ENCODE peak calls at places on chromosomes 6 and 20, in ten cellular contexts. A is H1, G is spleen, X is right lobe of liver, I is testis, B is A549, L is tibial nerve, Q is stomach, S is heart left ventricle, J is breast epithelium. N is an unnamed sample.

GRCh38 chr20:29878281-29878741 is 1379.2 kb upstream of the DEFB115 start:
- DNase-seq in A (no peak), G (peak; percentile 77), X (peak; percentile 57), I (peak; percentile 69), B (peak; percentile 55), L (no peak), Q (peak; percentile 26), S (peak; percentile 62), J (peak; percentile 52), N (peak; percentile 94)

GRCh38 chr6:88047510-88048150 is at the start of gene SPACA1:
- DNase-seq in A (no peak), G (peak; percentile 58), X (no peak), I (peak; percentile 61), B (no peak), L (no peak), Q (no peak), S (no peak), J (no peak), N (no peak)

GRCh38 chr6:111605100-111605748 is 454 bp downstream of the TRAF3IP2 start:
- DNase-seq in A (peak; percentile 67), G (peak; percentile 85), X (peak; percentile 62), I (peak; percentile 75), B (peak; percentile 31), L (peak; percentile 50), Q (peak; percentile 53), S (peak; percentile 83), J (peak; percentile 59), N (peak; percentile 95)

GRCh38 chr6:960356-960755 is 267.4 kb upstream of the EXOC2 start:
- DNase-seq in A (no peak), G (no peak), X (no peak), I (no peak), B (no peak), L (no peak), Q (no peak), S (no peak), J (no peak), N (no peak)

GRCh38 chr6:114049367-114049966 is 78.5 kb upstream of the HDAC2 start:
- DNase-seq in A (no peak), G (no peak), X (no peak), I (no peak), B (no peak), L (no peak), Q (no peak), S (no peak), J (no peak), N (no peak)

GRCh38 chr20:62735331-62735821 is 26.7 kb downstream of the NTSR1 start:
- DNase-seq in A (no peak), G (no peak), X (no peak), I (no peak), B (no peak), L (no peak), Q (no peak), S (no peak), J (peak; percentile 41), N (no peak)

GRCh38 chr6:118860880-118861279 is 33.1 kb upstream of the ASF1A start:
- DNase-seq in A (no peak), G (no peak), X (no peak), I (no peak), B (no peak), L (no peak), Q (no peak), S (peak; percentile 50), J (no peak), N (no peak)

GRCh38 chr6:168032383-168032760 is 34.9 kb downstream of the KIF25 start:
- DNase-seq in A (no peak), G (peak; percentile 23), X (no peak), I (no peak), B (no peak), L (no peak), Q (no peak), S (no peak), J (no peak), N (peak; percentile 80)

GRCh38 chr6:7301702-7302101 is 11.3 kb downstream of the SSR1 start:
- DNase-seq in A (no peak), G (no peak), X (no peak), I (no peak), B (no peak), L (no peak), Q (no peak), S (no peak), J (no peak), N (no peak)

GRCh38 chr6:153959281-153959680 is 79.8 kb upstream of the OPRM1 start:
- DNase-seq in A (no peak), G (no peak), X (no peak), I (no peak), B (no peak), L (no peak), Q (no peak), S (no peak), J (no peak), N (no peak)

GRCh38 chr6:12132351-12133222 is 120.5 kb downstream of the HIVEP1 start:
- DNase-seq in A (no peak), G (no peak), X (no peak), I (no peak), B (no peak), L (no peak), Q (no peak), S (no peak), J (no peak), N (no peak)

GRCh38 chr6:160895562-160895961 is 96.0 kb upstream of the MAP3K4 start:
- DNase-seq in A (no peak), G (no peak), X (no peak), I (no peak), B (no peak), L (no peak), Q (no peak), S (no peak), J (no peak), N (no peak)

GRCh38 chr6:134063121-134063965 is 10.9 kb upstream of the SLC2A12 start:
- DNase-seq in A (no peak), G (no peak), X (no peak), I (no peak), B (no peak), L (no peak), Q (no peak), S (no peak), J (no peak), N (no peak)

DNA sequence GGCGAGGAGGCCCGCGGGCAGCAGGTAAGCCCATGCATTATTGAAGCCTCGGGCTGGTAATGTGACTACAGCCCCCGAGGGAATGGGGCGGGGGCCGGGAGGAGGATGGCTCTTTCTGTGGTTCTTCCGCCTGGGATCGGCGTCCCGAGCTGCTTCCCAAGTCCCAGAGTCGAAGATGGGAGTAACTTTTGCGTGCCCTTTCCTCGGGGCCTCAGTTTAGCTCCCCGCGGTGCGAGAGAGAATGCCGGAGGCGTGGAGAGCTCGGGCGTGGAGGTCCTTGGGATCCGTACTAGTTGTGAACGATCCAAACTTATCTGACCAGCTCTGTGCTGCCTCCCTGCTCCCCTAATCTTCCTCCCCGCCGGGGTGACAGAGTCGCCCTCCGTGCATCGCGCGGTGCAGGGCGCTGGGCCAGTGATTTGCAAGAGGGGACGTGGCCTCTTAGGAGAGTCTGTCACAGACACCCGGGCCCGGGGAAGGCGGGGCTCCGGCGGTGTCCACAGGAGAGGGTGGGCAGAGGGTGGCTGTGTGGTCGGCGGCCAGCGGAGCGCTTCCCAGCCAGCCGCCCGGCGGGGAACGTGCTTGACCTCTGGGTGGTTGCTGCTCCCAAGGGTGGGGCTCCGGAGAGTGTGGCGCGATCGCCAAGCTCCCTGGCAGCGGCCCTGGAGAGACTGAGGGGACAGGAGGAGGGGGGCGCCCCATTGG is 815 bp downstream of the UTRN start:
- DNase-seq in A (peak; percentile 69), G (peak; percentile 92), X (peak; percentile 92), I (peak; percentile 74), B (peak; percentile 40), L (peak; percentile 57), Q (peak; percentile 74), S (peak; percentile 91), J (peak; percentile 61), N (peak; percentile 93)
- TF ChIP-seq POLR2A in A (no peak), G (peak; percentile 6), X (peak; percentile 59), I (no peak), B (no peak), L (no peak), Q (no peak), S (no peak), J (no peak), N (peak; percentile 43)

GRCh38 chr6:89117285-89118108 is at the start of gene SRSF12:
- DNase-seq in A (peak; percentile 80), G (peak; percentile 90), X (peak; percentile 65), I (peak; percentile 41), B (peak; percentile 50), L (no peak), Q (peak; percentile 48), S (peak; percentile 74), J (no peak), N (no peak)
- H3K27ac ChIP-seq in A (no peak within 1 kb of the TSS), G (no peak within 1 kb of the TSS), X (peak within 1 kb of the TSS; percentile 4), I (peak within 1 kb of the TSS; percentile 65), B (peak within 1 kb of the TSS; percentile 87), L (peak within 1 kb of the TSS; percentile 66), Q (peak within 1 kb of the TSS; percentile 3), S (no peak within 1 kb of the TSS), J (peak within 1 kb of the TSS; percentile 15), N (peak within 1 kb of the TSS; percentile 66)

GRCh38 chr6:116256694-116257093 is 2.8 kb upstream of the TSPYL4 start:
- DNase-seq in A (no peak), G (no peak), X (no peak), I (no peak), B (no peak), L (no peak), Q (no peak), S (no peak), J (no peak), N (no peak)

GRCh38 chr6:116255246-116255800 is 1.4 kb upstream of the TSPYL4 start:
- DNase-seq in A (no peak), G (no peak), X (no peak), I (peak; percentile 38), B (no peak), L (no peak), Q (no peak), S (no peak), J (no peak), N (no peak)

GRCh38 chr6:116253188-116253504 is 729 bp downstream of the TSPYL4 start:
- DNase-seq in A (no peak), G (no peak), X (no peak), I (no peak), B (no peak), L (no peak), Q (no peak), S (no peak), J (no peak), N (no peak)

GRCh38 chr6:116253505-116254296 is at the start of gene TSPYL4:
- DNase-seq in A (peak; percentile 92), G (peak; percentile 97), X (peak; percentile 97), I (peak; percentile 97), B (peak; percentile 78), L (peak; percentile 88), Q (peak; percentile 94), S (peak; percentile 95), J (peak; percentile 94), N (peak; percentile 97)

GRCh38 chr6:116254297-116254724 is 436 bp upstream of the TSPYL4 start:
- DNase-seq in A (no peak), G (no peak), X (no peak), I (no peak), B (no peak), L (no peak), Q (no peak), S (no peak), J (no peak), N (no peak)
- TF ChIP-seq POLR2A in A (no peak), G (no peak), X (no peak), I (no peak), B (no peak), L (no peak), Q (no peak), S (no peak), J (no peak), N (no peak)

DNA sequence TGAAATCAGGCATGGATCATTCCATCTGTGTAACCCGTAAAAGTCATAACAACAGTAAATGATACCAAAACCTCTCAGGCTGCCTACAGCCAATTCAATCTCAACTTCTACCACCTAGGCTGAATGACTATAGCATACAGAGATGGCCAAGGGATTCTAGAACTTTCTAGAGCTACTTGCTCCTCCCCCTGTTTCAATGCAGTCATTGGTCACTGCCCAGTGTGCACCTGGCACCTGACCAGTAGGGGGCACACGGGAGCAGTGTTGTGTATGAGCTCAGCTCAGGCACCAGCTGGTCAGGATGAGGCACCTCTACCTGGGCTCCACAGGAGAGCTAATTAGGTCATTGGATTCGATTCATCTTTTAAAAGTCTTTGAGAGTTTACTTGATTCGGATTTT is 86.2 kb downstream of the PLEKHG1 start:
- DNase-seq in A (peak; percentile 89), G (peak; percentile 88), X (no peak), I (peak; percentile 84), B (peak; percentile 4), L (no peak), Q (no peak), S (peak; percentile 61), J (no peak), N (no peak)
- H3K27ac ChIP-seq in A (no peak overlapping the region), G (peak overlapping the region; percentile 84), X (no peak overlapping the region), I (no peak overlapping the region), B (no peak overlapping the region), L (peak overlapping the region; percentile 68), Q (no peak overlapping the region), S (peak overlapping the region; percentile 91), J (peak overlapping the region; percentile 84), N (no peak overlapping the region)